ENCODE peak calls at places on chromosomes 12 and 14, in six cellular contexts. S is CD8-positive, alpha-beta T cell; D is heart left ventricle; M is BJ; U is breast epithelium; T is PC-9. B is an unnamed sample. For H3K27me3, the result is how much of the 10 kb centered on the place peaks cover.

GRCh38 chr12:51922762-51923505 is 15.6 kb downstream of the ACVRL1 start:
- DNase-seq in S (no peak), D (peak), M (peak), U (no peak), T (no peak), B (no peak)

GRCh38 chr12:132955094-132955932 is 793 bp downstream of the ZNF605 start:
- DNase-seq in S (no peak), D (peak), M (no peak), U (no peak), T (no peak), B (no peak)

GRCh38 chr14:75752907-75753594 is 92.0 kb downstream of the TTLL5 start:
- DNase-seq in S (no peak), D (no peak), M (peak), U (no peak), T (no peak), B (no peak)

GRCh38 chr12:2268478-2269286 is 215.9 kb downstream of the CACNA1C start:
- DNase-seq in S (no peak), D (no peak), M (peak), U (peak), T (no peak), B (peak)

GRCh38 chr12:101826766-101827368 is 3.9 kb downstream of the GNPTAB start:
- DNase-seq in S (no peak), D (no peak), M (no peak), U (no peak), T (no peak), B (no peak)

GRCh38 chr12:83823386-83824045 is 1089.1 kb downstream of the SLC6A15 start:
- DNase-seq in S (no peak), D (peak), M (no peak), U (no peak), T (peak), B (no peak)

GRCh38 chr12:68158427-68158826 is 1.1 kb downstream of the IFNG start:
- DNase-seq in S (no peak), D (no peak), M (no peak), U (no peak), T (no peak), B (peak)

GRCh38 chr12:26034371-26035142 is 76.1 kb downstream of the RASSF8 start:
- DNase-seq in S (no peak), D (no peak), M (no peak), U (no peak), T (no peak), B (no peak)

GRCh38 chr14:61234215-61234916 is 46.8 kb downstream of the TMEM30B start:
- DNase-seq in S (no peak), D (no peak), M (no peak), U (no peak), T (no peak), B (no peak)

GRCh38 chr12:81300454-81300853 is 222.6 kb downstream of the ACSS3 start:
- DNase-seq in S (no peak), D (no peak), M (no peak), U (no peak), T (no peak), B (no peak)

GRCh38 chr14:74350211-74350943 is 2.1 kb downstream of the VRTN start:
- DNase-seq in S (no peak), D (no peak), M (no peak), U (no peak), T (no peak), B (no peak)

GRCh38 chr12:108620236-108620879 is 13.3 kb downstream of the SELPLG start:
- DNase-seq in S (no peak), D (peak), M (no peak), U (no peak), T (peak), B (peak)

GRCh38 chr12:12716845-12717585 is at the start of gene CDKN1B:
- DNase-seq in S (peak), D (peak), M (peak), U (peak), T (peak), B (peak)

GRCh38 chr12:132653567-132654290 is 33.4 kb downstream of the POLE start:
- DNase-seq in S (no peak), D (no peak), M (no peak), U (no peak), T (no peak), B (no peak)

GRCh38 chr12:132414634-132415340 is 75.2 kb upstream of the FBRSL1 start:
- DNase-seq in S (peak), D (peak), M (no peak), U (peak), T (peak), B (peak)

GRCh38 chr12:129258781-129259318 is 405.6 kb downstream of the GLT1D1 start:
- DNase-seq in S (no peak), D (no peak), M (no peak), U (no peak), T (no peak), B (no peak)

GRCh38 chr14:89206426-89206825 is 210.6 kb downstream of the FOXN3 start:
- DNase-seq in S (no peak), D (no peak), M (no peak), U (no peak), T (no peak), B (no peak)

GRCh38 chr12:51884676-51885229 is 3.1 kb upstream of the ANKRD33 start:
- DNase-seq in S (no peak), D (no peak), M (no peak), U (no peak), T (peak), B (no peak)

GRCh38 chr12:111759991-111760390 is 6.7 kb upstream of the ALDH2 start:
- DNase-seq in S (no peak), D (no peak), M (no peak), U (no peak), T (no peak), B (no peak)

GRCh38 chr12:68980476-68981212 is 47.7 kb upstream of the CPM start:
- DNase-seq in S (no peak), D (no peak), M (no peak), U (no peak), T (no peak), B (no peak)

GRCh38 chr12:119822046-119822445 is 55.1 kb downstream of the CIT start:
- DNase-seq in S (no peak), D (no peak), M (no peak), U (no peak), T (no peak), B (no peak)

GRCh38 chr12:108332791-108333382 is 6.2 kb downstream of the CMKLR1 start:
- DNase-seq in S (no peak), D (peak), M (no peak), U (no peak), T (no peak), B (no peak)

GRCh38 chr14:65496178-65496993 is 83.9 kb downstream of the FUT8 start:
- DNase-seq in S (no peak), D (no peak), M (peak), U (no peak), T (no peak), B (no peak)
- H3K27me3 ChIP-seq in S (under half), D (under half), M (under half), U (under half), T (under half), B (under half)

GRCh38 chr14:35535794-35536112 is 1.8 kb downstream of the INSM2 start:
- DNase-seq in S (no peak), D (no peak), M (no peak), U (no peak), T (no peak), B (no peak)
- H3K27me3 ChIP-seq in S (under half), D (half or more), M (under half), U (under half), T (under half), B (half or more)

GRCh38 chr12:4034926-4035325 is 161.7 kb upstream of the PARP11 start:
- DNase-seq in S (no peak), D (no peak), M (no peak), U (no peak), T (no peak), B (no peak)

GRCh38 chr12:4032906-4033628 is 159.9 kb upstream of the PARP11 start:
- DNase-seq in S (no peak), D (no peak), M (no peak), U (no peak), T (no peak), B (no peak)

GRCh38 chr12:4027412-4027811 is 154.2 kb upstream of the PARP11 start:
- DNase-seq in S (peak), D (no peak), M (no peak), U (no peak), T (no peak), B (no peak)

GRCh38 chr12:4030938-4031702 is 157.9 kb upstream of the PARP11 start:
- DNase-seq in S (peak), D (peak), M (peak), U (peak), T (peak), B (peak)

DNA sequence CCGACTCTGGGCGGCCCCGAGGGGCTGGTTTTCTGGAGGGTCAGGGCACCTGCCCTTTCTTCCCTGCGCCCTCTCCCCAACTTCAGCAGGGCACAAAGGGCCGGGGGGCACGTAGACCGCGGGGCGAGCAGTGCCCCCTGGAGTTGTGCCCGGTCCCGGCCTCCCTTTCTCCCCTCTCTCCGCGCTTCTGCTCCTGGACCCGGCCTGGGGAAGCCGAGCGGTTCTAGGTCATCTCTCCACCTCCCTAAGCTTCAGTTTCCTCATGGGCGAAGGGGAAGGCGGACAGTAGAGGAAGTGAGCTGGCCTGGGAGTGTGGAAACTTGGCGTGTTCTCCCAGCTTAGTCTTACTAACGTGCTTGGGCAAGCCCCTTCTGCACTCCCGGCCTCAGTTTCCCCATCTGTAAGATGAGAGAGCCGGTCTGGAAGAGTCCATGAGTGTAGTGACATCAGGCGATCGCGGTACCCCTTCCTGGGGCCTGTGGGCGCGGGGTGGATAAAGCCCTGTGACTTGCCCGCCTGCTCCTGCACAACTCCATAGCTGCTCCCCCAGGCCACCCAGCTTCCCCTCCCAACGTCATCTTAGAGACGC is 158.6 kb upstream of the PARP11 start:
- DNase-seq in S (no peak), D (no peak), M (no peak), U (no peak), T (no peak), B (no peak)
- H3K27me3 ChIP-seq in S (under half), D (under half), M (under half), U (under half), T (under half), B (under half)

GRCh38 chr14:104640681-104641080 is 36.1 kb upstream of the TMEM179 start:
- DNase-seq in S (no peak), D (no peak), M (no peak), U (no peak), T (no peak), B (no peak)

GRCh38 chr14:104639481-104639880 is 34.9 kb upstream of the TMEM179 start:
- DNase-seq in S (no peak), D (no peak), M (no peak), U (no peak), T (no peak), B (no peak)

GRCh38 chr14:104638190-104638589 is 33.6 kb upstream of the TMEM179 start:
- DNase-seq in S (no peak), D (no peak), M (no peak), U (no peak), T (no peak), B (no peak)

GRCh38 chr14:104638927-104639450 is 34.4 kb upstream of the TMEM179 start:
- DNase-seq in S (no peak), D (no peak), M (no peak), U (no peak), T (no peak), B (no peak)

GRCh38 chr14:104639889-104640548 is 35.4 kb upstream of the TMEM179 start:
- DNase-seq in S (peak), D (peak), M (no peak), U (no peak), T (peak), B (peak)
- H3K27me3 ChIP-seq in S (under half), D (under half), M (under half), U (under half), T (half or more), B (under half)

GRCh38 chr12:114664661-114665320 is 19.2 kb downstream of the TBX3 start:
- DNase-seq in S (no peak), D (no peak), M (no peak), U (no peak), T (no peak), B (no peak)
- H3K27me3 ChIP-seq in S (under half), D (half or more), M (under half), U (under half), T (under half), B (under half)

DNA sequence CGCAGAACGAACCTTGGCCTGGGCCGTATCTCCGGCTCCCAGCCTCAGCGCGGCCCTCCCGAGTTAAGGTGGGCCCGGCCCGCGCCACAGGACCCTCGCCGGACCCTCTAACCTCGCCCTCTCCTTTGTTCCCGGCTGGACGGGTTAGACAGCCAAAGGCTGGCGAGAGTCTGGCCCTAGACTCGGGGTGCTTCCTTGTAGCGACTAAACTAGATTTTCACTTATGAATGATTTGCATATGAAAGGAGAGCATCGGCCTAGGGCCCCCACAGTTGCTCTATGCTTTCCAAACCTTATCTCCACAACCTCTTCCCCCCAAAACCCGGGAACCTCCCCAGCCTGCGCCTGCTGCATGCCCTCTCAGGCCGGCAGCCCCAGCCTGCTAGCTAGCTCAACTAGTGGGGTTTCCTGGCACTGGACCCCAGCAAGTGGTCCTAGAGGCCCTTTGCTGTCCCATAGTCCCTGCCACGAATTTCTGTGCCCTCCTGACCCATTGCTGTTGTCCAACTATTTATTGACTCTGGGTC is 2.0 kb downstream of the HOXC5 start:
- DNase-seq in S (no peak), D (no peak), M (no peak), U (no peak), T (no peak), B (no peak)
- H3K27me3 ChIP-seq in S (half or more), D (half or more), M (under half), U (under half), T (under half), B (under half)

GRCh38 chr12:6201775-6202292 is 1.6 kb downstream of the CD9 start:
- DNase-seq in S (no peak), D (no peak), M (no peak), U (no peak), T (peak), B (no peak)
- H3K27me3 ChIP-seq in S (under half), D (under half), M (under half), U (under half), T (under half), B (under half)

GRCh38 chr12:49088932-49089330 is 5.7 kb downstream of the DHH start:
- DNase-seq in S (no peak), D (no peak), M (no peak), U (no peak), T (no peak), B (no peak)
- H3K27me3 ChIP-seq in S (half or more), D (under half), M (under half), U (under half), T (under half), B (half or more)